ENCODE peak calls at places on chromosomes 11 and 22, in seven cellular contexts. S is omental fat pad; R is HS-27A; Y is AG04450; O is MM.1S; U is hypothalamus; H is stimulated activated CD4-positive, alpha-beta T cell treated with anti-CD3 and anti-CD28 coated beads, Interleukin-1b, Interleukin-23, amount 100 ng/mL, for 24 hours. G is an unnamed sample.

GRCh38 chr22:35622132-35622913 is 5.2 kb upstream of the MB start:
- DNase-seq in U (no peak), O (no peak), H (no peak), Y (no peak), R (no peak), S (no peak), G (no peak)

GRCh38 chr11:118705111-118705741 is 25.8 kb upstream of the TREH start:
- DNase-seq in Y (no peak), U (peak; percentile 52), R (no peak), S (no peak), O (no peak), H (no peak), G (no peak)

GRCh38 chr11:36455658-36456111 is 54.4 kb downstream of the TRAF6 start:
- DNase-seq in S (no peak), O (no peak), H (no peak), Y (peak; percentile 87), U (peak; percentile 25), R (peak; percentile 98), G (peak; percentile 69)

GRCh38 chr11:68002943-68003845 is 703 bp downstream of the UNC93B1 start:
- DNase-seq in S (no peak), O (peak; percentile 77), U (no peak), H (no peak), Y (no peak), R (no peak), G (no peak)

GRCh38 chr11:44817207-44817944 is 90.6 kb downstream of the TSPAN18 start:
- DNase-seq in S (no peak), R (peak; percentile 34), H (no peak), U (no peak), O (no peak), Y (no peak), G (no peak)

GRCh38 chr11:9901931-9902330 is 238.1 kb downstream of the SWAP70 start:
- DNase-seq in Y (no peak), U (no peak), O (no peak), H (no peak), S (no peak), R (no peak), G (no peak)

GRCh38 chr22:28893810-28894209 is 10.4 kb downstream of the ZNRF3 start:
- DNase-seq in Y (no peak), O (no peak), H (no peak), U (no peak), R (no peak), S (no peak), G (no peak)

GRCh38 chr11:76237914-76238313 is 31.6 kb upstream of the WNT11 start:
- DNase-seq in Y (no peak), R (no peak), S (no peak), U (no peak), H (no peak), O (no peak), G (no peak)

GRCh38 chr22:19368876-19369275 is 62.7 kb downstream of the HIRA start:
- DNase-seq in U (no peak), Y (no peak), O (no peak), R (no peak), H (no peak), S (no peak), G (no peak)